ENCODE peak calls at places on chromosome 18, in four cellular contexts. F is GM04504, R is pulmonary artery endothelial cell, B is M059J. S is an unnamed sample.

GRCh38 chr18:57441395-57441794 is 6.2 kb downstream of the ONECUT2 start:
- DNase-seq in R (no peak), F (no peak), B (no peak), S (no peak)

GRCh38 chr18:75269696-75270095 is 59.1 kb downstream of the TSHZ1 start:
- DNase-seq in R (no peak), B (no peak), F (no peak), S (no peak)

GRCh38 chr18:3821524-3821923 is 371.6 kb downstream of the TGIF1 start:
- DNase-seq in B (no peak), R (no peak), F (no peak), S (no peak)

GRCh38 chr18:54769526-54770464 is 58.5 kb upstream of the RAB27B start:
- DNase-seq in R (no peak), F (no peak), B (peak), S (no peak)

GRCh38 chr18:32771169-32771751 is 1.6 kb downstream of the KLHL14 start:
- DNase-seq in B (no peak), F (no peak), R (no peak), S (no peak)

GRCh38 chr18:76691800-76692199 is 130.6 kb upstream of the ZNF236 start:
- DNase-seq in B (no peak), F (no peak), R (no peak), S (no peak)

GRCh38 chr18:44935455-44935854 is 254.8 kb downstream of the SETBP1 start:
- DNase-seq in F (no peak), B (no peak), R (no peak), S (no peak)

GRCh38 chr18:21740724-21741510 is at the start of gene MIB1:
- DNase-seq in R (peak), B (no peak), F (no peak), S (no peak)

GRCh38 chr18:69845588-69846506 is 101.8 kb downstream of the CD226 start:
- DNase-seq in R (no peak), B (peak), F (no peak), S (no peak)

GRCh38 chr18:79439201-79440023 is 43.7 kb downstream of the NFATC1 start:
- DNase-seq in B (peak), R (no peak), F (peak), S (no peak)

GRCh38 chr18:78979682-78980278 is at the start of gene SALL3:
- DNase-seq in B (no peak), F (no peak), R (no peak), S (no peak)

GRCh38 chr18:50687491-50687890 is 127.6 kb downstream of the MAPK4 start:
- DNase-seq in F (no peak), R (no peak), B (no peak), S (no peak)

GRCh38 chr18:54928236-54928635 is 31.0 kb downstream of the CCDC68 start:
- DNase-seq in R (no peak), B (peak), F (no peak), S (no peak)

GRCh38 chr18:59792353-59792752 is 95.1 kb upstream of the CCBE1 start:
- DNase-seq in R (no peak), F (no peak), B (no peak), S (no peak)

GRCh38 chr18:35497006-35497333 is 790 bp downstream of the INO80C start:
- DNase-seq in B (no peak), F (no peak), R (no peak), S (no peak)

GRCh38 chr18:8188196-8188595 is 421.0 kb upstream of the RAB12 start:
- DNase-seq in B (peak), F (no peak), R (no peak), S (peak)

GRCh38 chr18:79628416-79629248 is 51.0 kb upstream of the CTDP1 start:
- DNase-seq in F (no peak), B (no peak), R (no peak), S (no peak)

GRCh38 chr18:67590571-67591141 is 74.1 kb upstream of the DSEL start:
- DNase-seq in B (peak), F (no peak), R (no peak), S (no peak)

GRCh38 chr18:41324934-41325333 is 630.1 kb upstream of the PIK3C3 start:
- DNase-seq in F (no peak), B (peak), R (no peak), S (no peak)

GRCh38 chr18:29271496-29271895 is 1094.6 kb upstream of the CDH2 start:
- DNase-seq in F (no peak), B (peak), R (no peak), S (no peak)

GRCh38 chr18:27546991-27547390 is 361.9 kb upstream of the CHST9 start:
- DNase-seq in B (no peak), R (no peak), F (no peak), S (no peak)

GRCh38 chr18:23890589-23890988 is 124.0 kb upstream of the TTC39C start:
- DNase-seq in F (peak), B (peak), R (no peak), S (no peak)

S was measured in glomerular endothelial cell.